ENCODE peak calls at places on chromosome 9, in seven cellular contexts. J is stimulated activated CD8-positive, alpha-beta memory T cell treated with anti-CD3 and anti-CD28 coated beads, Interleukin-15, amount 100 ng/mL, for 4 hours; T is NCI-H1436 treated with DMSO at 0.1 percent for 48 hours; Y is NCI-H345; B is LoVo; I is lower leg skin; G is activated T-cell treated with anti-CD3 and anti-CD28 coated beads for 1 hour. Q is an unnamed sample.
A peak's percentile ranks its signal among the peaks of the same experiment; 100 is the strongest.

GRCh38 chr9:18759836-18760235 is 273.2 kb downstream of the SAXO1 start:
- DNase-seq in J (no peak), T (no peak), Y (no peak), B (no peak), I (no peak), G (no peak), Q (no peak)

GRCh38 chr9:128911529-128912035 is 9.2 kb upstream of the PHYHD1 start:
- DNase-seq in J (no peak), T (no peak), Y (no peak), B (no peak), I (no peak), G (no peak), Q (no peak)

GRCh38 chr9:128702949-128703615 is 779 bp downstream of the PKN3 start:
- DNase-seq in J (no peak), T (no peak), Y (no peak), B (no peak), I (peak; percentile 87), G (no peak), Q (no peak)

GRCh38 chr9:118129541-118129940 is 425.3 kb downstream of the TLR4 start:
- DNase-seq in J (no peak), T (no peak), Y (no peak), B (no peak), I (no peak), G (no peak), Q (no peak)

GRCh38 chr9:126793686-126794417 is 11.0 kb upstream of the ZBTB43 start:
- DNase-seq in J (no peak), T (no peak), Y (no peak), B (no peak), I (peak; percentile 82), G (no peak), Q (no peak)

GRCh38 chr9:124780060-124780756 is 3.3 kb downstream of the OLFML2A start:
- DNase-seq in J (no peak), T (no peak), Y (no peak), B (no peak), I (peak; percentile 91), G (no peak), Q (no peak)

GRCh38 chr9:121156263-121156731 is 45.4 kb downstream of the RAB14 start:
- DNase-seq in J (no peak), T (no peak), Y (no peak), B (no peak), I (no peak), G (no peak), Q (no peak)

GRCh38 chr9:126722922-126723806 is 81.7 kb upstream of the ZBTB43 start:
- DNase-seq in J (peak; percentile 48), T (no peak), Y (peak; percentile 55), B (no peak), I (peak; percentile 92), G (peak; percentile 65), Q (no peak)

GRCh38 chr9:33161011-33161588 is 6.0 kb downstream of the B4GALT1 start:
- DNase-seq in J (no peak), T (no peak), Y (no peak), B (peak; percentile 90), I (peak; percentile 93), G (no peak), Q (no peak)

GRCh38 chr9:76896035-76896434 is 9.9 kb downstream of the PRUNE2 start:
- DNase-seq in J (no peak), T (no peak), Y (no peak), B (no peak), I (no peak), G (no peak), Q (no peak)

GRCh38 chr9:4127873-4128272 is 172.0 kb downstream of the GLIS3 start:
- DNase-seq in J (no peak), T (no peak), Y (no peak), B (no peak), I (no peak), G (no peak), Q (no peak)

GRCh38 chr9:18490591-18491370 is 16.8 kb downstream of the ADAMTSL1 start:
- DNase-seq in J (no peak), T (no peak), Y (no peak), B (no peak), I (peak; percentile 89), G (no peak), Q (no peak)

GRCh38 chr9:133609311-133610098 is at the start of gene FAM163B:
- DNase-seq in J (no peak), T (no peak), Y (no peak), B (no peak), I (no peak), G (peak; percentile 20), Q (no peak)

GRCh38 chr9:131636593-131636992 is 91.3 kb downstream of the PRRT1B start:
- DNase-seq in J (no peak), T (no peak), Y (no peak), B (no peak), I (no peak), G (no peak), Q (no peak)

Q was measured in SIG-M5.